ENCODE peak calls at places on chromosomes 3 and 15, in four cellular contexts. O is GM13976; H is NCI-H1105; C is CD8-positive, alpha-beta T cell. X is an unnamed sample.

GRCh38 chr3:125186800-125187598 is 25.5 kb downstream of the SLC12A8 start:
- DNase-seq in O (no peak), H (no peak), C (no peak), X (no peak)

GRCh38 chr3:72338942-72339749 is 509.1 kb downstream of the SHQ1 start:
- DNase-seq in O (peak), H (no peak), C (no peak), X (no peak)

GRCh38 chr3:112699436-112699978 is 58.6 kb upstream of the CCDC80 start:
- DNase-seq in O (no peak), H (no peak), C (no peak), X (no peak)

GRCh38 chr15:47587938-47588817 is 129.1 kb upstream of the SEMA6D start:
- DNase-seq in O (no peak), H (no peak), C (no peak), X (no peak)

GRCh38 chr3:164723396-164723795 is 354.9 kb downstream of the SI start:
- DNase-seq in O (no peak), H (no peak), C (no peak), X (no peak)

GRCh38 chr3:121152573-121152972 is 244.6 kb downstream of the STXBP5L start:
- DNase-seq in O (no peak), H (peak), C (no peak), X (no peak)

GRCh38 chr15:75307778-75308390 is 25.2 kb downstream of the GOLGA6D start:
- DNase-seq in O (peak), H (no peak), C (no peak), X (peak)

GRCh38 chr15:74709011-74709410 is 13.2 kb upstream of the EDC3 start:
- DNase-seq in O (no peak), H (no peak), C (no peak), X (no peak)

GRCh38 chr3:20185364-20185732 is 658 bp downstream of the SGO1 start:
- DNase-seq in O (peak), H (no peak), C (no peak), X (no peak)

GRCh38 chr3:107704477-107704876 is 181.7 kb downstream of the BBX start:
- DNase-seq in O (no peak), H (no peak), C (no peak), X (no peak)

GRCh38 chr3:78077178-78077577 is 1037.3 kb downstream of the ROBO2 start:
- DNase-seq in O (no peak), H (no peak), C (no peak), X (no peak)

GRCh38 chr15:48806151-48806550 is 4.7 kb downstream of the CEP152 start:
- DNase-seq in O (no peak), H (peak), C (no peak), X (peak)

GRCh38 chr3:137808015-137808414 is 43.9 kb downstream of the SOX14 start:
- DNase-seq in O (no peak), H (no peak), C (no peak), X (no peak)

GRCh38 chr3:149480326-149481017 is 6.0 kb downstream of the TM4SF4 start:
- DNase-seq in O (peak), H (peak), C (no peak), X (no peak)

GRCh38 chr3:127698264-127699097 is 25.7 kb downstream of the ABTB1 start:
- DNase-seq in O (no peak), H (no peak), C (no peak), X (no peak)

GRCh38 chr15:56802164-56802563 is 68.9 kb upstream of the ZNF280D start:
- DNase-seq in O (no peak), H (no peak), C (no peak), X (no peak)

GRCh38 chr3:119841808-119842471 is 60.0 kb downstream of the NR1I2 start:
- DNase-seq in O (no peak), H (no peak), C (no peak), X (no peak)

GRCh38 chr3:5296362-5296761 is 108.9 kb downstream of the EDEM1 start:
- DNase-seq in O (no peak), H (no peak), C (no peak), X (no peak)

GRCh38 chr3:16362781-16363180 is 97.8 kb downstream of the OXNAD1 start:
- DNase-seq in O (no peak), H (no peak), C (no peak), X (no peak)

GRCh38 chr15:27499719-27500118 is 528.7 kb downstream of the GABRG3 start:
- DNase-seq in O (no peak), H (no peak), C (no peak), X (no peak)

GRCh38 chr15:85491663-85492062 is 111.3 kb downstream of the AKAP13 start:
- DNase-seq in O (no peak), H (no peak), C (no peak), X (no peak)

GRCh38 chr3:62873672-62874397 is 1.4 kb downstream of the CADPS start:
- DNase-seq in O (peak), H (peak), C (no peak), X (peak)

GRCh38 chr3:160448845-160449659 is 534 bp downstream of the TRIM59 start:
- DNase-seq in O (peak), H (no peak), C (no peak), X (no peak)

GRCh38 chr3:171802601-171802956 is 7.7 kb downstream of the PLD1 start:
- DNase-seq in O (no peak), H (no peak), C (no peak), X (no peak)

GRCh38 chr3:27720899-27721716 is 1.0 kb downstream of the EOMES start:
- DNase-seq in O (no peak), H (peak), C (peak), X (no peak)

GRCh38 chr3:121894191-121894990 is at the start of gene SLC15A2:
- DNase-seq in O (no peak), H (no peak), C (no peak), X (no peak)

GRCh38 chr3:14336414-14337285 is 65.8 kb upstream of the SLC6A6 start:
- DNase-seq in O (no peak), H (no peak), C (no peak), X (no peak)

GRCh38 chr3:122564155-122564912 is at the start of the genes DTX3L and PARP9:
- DNase-seq in O (peak), H (peak), C (peak), X (peak)

GRCh38 chr3:190038050-190038631 is 82.6 kb downstream of the P3H2 start:
- DNase-seq in O (no peak), H (peak), C (no peak), X (peak)

GRCh38 chr15:51403072-51403878 is 61.8 kb downstream of the GLDN start:
- DNase-seq in O (no peak), H (no peak), C (no peak), X (peak)

GRCh38 chr3:139120336-139120971 is 75.8 kb upstream of the PRR23C start:
- DNase-seq in O (no peak), H (no peak), C (peak), X (no peak)

GRCh38 chr15:73571346-73571745 is 61.8 kb downstream of the NPTN start:
- DNase-seq in O (no peak), H (no peak), C (no peak), X (no peak)

X was measured in NCI-H2171.